ENCODE peak calls at places on chromosomes 5 and 9, in ten cellular contexts. One of them, this sample, is unnamed.

GRCh38 chr5:68182094-68182493 is 33.5 kb upstream of the PIK3R1 start:
- DNase-seq in esophagus squamous epithelium: no peak
- DNase-seq in spleen: no peak
- DNase-seq in HCT116: no peak
- DNase-seq in suprapubic skin: no peak
- DNase-seq in transverse colon: no peak
- DNase-seq in breast epithelium: no peak
- DNase-seq in right lobe of liver: no peak
- DNase-seq in sigmoid colon: no peak
- DNase-seq in IMR-90: no peak
- DNase-seq in this sample: no peak

GRCh38 chr5:53355316-53355715 is 125.1 kb upstream of the FST start:
- DNase-seq in spleen: no peak
- DNase-seq in right lobe of liver: no peak
- DNase-seq in suprapubic skin: no peak
- DNase-seq in HCT116: no peak
- DNase-seq in transverse colon: no peak
- DNase-seq in esophagus squamous epithelium: no peak
- DNase-seq in breast epithelium: no peak
- DNase-seq in IMR-90: peak
- DNase-seq in sigmoid colon: no peak
- DNase-seq in this sample: no peak

GRCh38 chr9:131651599-131651998 is 88.3 kb downstream of the RAPGEF1 start:
- DNase-seq in right lobe of liver: no peak
- DNase-seq in IMR-90: peak
- DNase-seq in esophagus squamous epithelium: no peak
- DNase-seq in spleen: no peak
- DNase-seq in suprapubic skin: no peak
- DNase-seq in breast epithelium: no peak
- DNase-seq in HCT116: no peak
- DNase-seq in sigmoid colon: no peak
- DNase-seq in transverse colon: no peak
- DNase-seq in this sample: no peak

GRCh38 chr9:37331871-37332270 is 90.6 kb upstream of the GRHPR start:
- DNase-seq in spleen: no peak
- DNase-seq in HCT116: no peak
- DNase-seq in transverse colon: no peak
- DNase-seq in right lobe of liver: no peak
- DNase-seq in esophagus squamous epithelium: no peak
- DNase-seq in sigmoid colon: no peak
- DNase-seq in breast epithelium: no peak
- DNase-seq in suprapubic skin: no peak
- DNase-seq in IMR-90: no peak
- DNase-seq in this sample: no peak

GRCh38 chr9:127637322-127637847 is 25.3 kb downstream of the STXBP1 start:
- DNase-seq in suprapubic skin: no peak
- DNase-seq in breast epithelium: no peak
- DNase-seq in sigmoid colon: no peak
- DNase-seq in IMR-90: peak
- DNase-seq in right lobe of liver: no peak
- DNase-seq in HCT116: no peak
- DNase-seq in transverse colon: peak
- DNase-seq in spleen: no peak
- DNase-seq in esophagus squamous epithelium: no peak
- DNase-seq in this sample: no peak

GRCh38 chr5:150022163-150022540 is 21.6 kb downstream of the HMGXB3 start:
- DNase-seq in transverse colon: no peak
- DNase-seq in IMR-90: peak
- DNase-seq in breast epithelium: no peak
- DNase-seq in sigmoid colon: no peak
- DNase-seq in esophagus squamous epithelium: no peak
- DNase-seq in right lobe of liver: no peak
- DNase-seq in suprapubic skin: no peak
- DNase-seq in spleen: no peak
- DNase-seq in HCT116: peak
- DNase-seq in this sample: no peak

GRCh38 chr5:141155540-141156374 is 5.9 kb downstream of the PCDHB6 start:
- DNase-seq in HCT116: no peak
- DNase-seq in transverse colon: no peak
- DNase-seq in right lobe of liver: no peak
- DNase-seq in spleen: no peak
- DNase-seq in suprapubic skin: no peak
- DNase-seq in esophagus squamous epithelium: no peak
- DNase-seq in sigmoid colon: no peak
- DNase-seq in breast epithelium: no peak
- DNase-seq in IMR-90: no peak
- DNase-seq in this sample: no peak

GRCh38 chr9:98709968-98710965 is 1.5 kb upstream of the GABBR2 start:
- DNase-seq in sigmoid colon: no peak
- DNase-seq in breast epithelium: no peak
- DNase-seq in IMR-90: peak
- DNase-seq in suprapubic skin: no peak
- DNase-seq in transverse colon: no peak
- DNase-seq in right lobe of liver: no peak
- DNase-seq in HCT116: no peak
- DNase-seq in esophagus squamous epithelium: no peak
- DNase-seq in spleen: no peak
- DNase-seq in this sample: no peak

DNA sequence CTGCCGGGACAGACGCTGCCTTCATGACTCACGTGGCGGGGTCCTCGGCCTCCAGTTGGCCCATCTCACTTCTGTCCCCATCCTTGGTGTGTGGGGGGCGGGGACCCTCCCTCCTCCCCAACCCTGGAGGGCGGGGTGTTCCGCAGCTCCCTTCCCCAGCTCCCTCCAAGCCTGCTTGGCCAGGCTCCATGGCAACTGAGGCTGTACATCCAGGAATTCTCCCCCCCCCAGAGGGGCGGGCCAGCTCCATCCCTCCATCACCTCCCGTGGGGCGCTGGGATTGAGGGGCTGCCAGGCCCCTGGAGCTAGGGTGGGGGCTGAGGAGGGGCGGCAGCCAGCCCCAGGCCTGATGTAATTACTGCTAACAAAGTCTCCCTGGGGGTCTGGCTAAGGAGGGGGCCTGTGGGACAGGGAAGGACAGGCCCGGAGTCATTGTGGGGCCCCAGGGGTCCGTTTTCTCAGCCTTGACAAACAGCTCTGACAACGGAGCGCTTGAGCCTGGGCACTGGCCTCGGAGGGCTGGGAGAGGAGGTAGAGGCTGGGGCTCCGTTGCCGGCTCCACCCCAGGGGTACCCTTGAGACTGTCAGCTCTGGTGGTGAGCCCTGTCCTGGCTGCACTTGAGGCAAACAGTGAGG is 8.0 kb downstream of the DIPK1B start:
- DNase-seq in right lobe of liver: no peak
- DNase-seq in esophagus squamous epithelium: no peak
- DNase-seq in HCT116: no peak
- DNase-seq in IMR-90: no peak
- DNase-seq in spleen: no peak
- DNase-seq in transverse colon: no peak
- DNase-seq in sigmoid colon: peak
- DNase-seq in breast epithelium: no peak
- DNase-seq in suprapubic skin: no peak
- DNase-seq in this sample: no peak
- TF ChIP-seq POLR2A in right lobe of liver: no peak
- TF ChIP-seq POLR2A in esophagus squamous epithelium: no peak
- TF ChIP-seq POLR2A in HCT116: no peak
- TF ChIP-seq POLR2A in IMR-90: no peak
- TF ChIP-seq POLR2A in spleen: no peak
- TF ChIP-seq POLR2A in transverse colon: no peak
- TF ChIP-seq POLR2A in sigmoid colon: no peak
- TF ChIP-seq POLR2A in breast epithelium: no peak
- TF ChIP-seq POLR2A in suprapubic skin: no peak
- TF ChIP-seq POLR2A in this sample: no peak

GRCh38 chr5:176646049-176646706 is 1.1 kb upstream of the TSPAN17 start:
- DNase-seq in IMR-90: no peak
- DNase-seq in spleen: peak
- DNase-seq in transverse colon: no peak
- DNase-seq in right lobe of liver: no peak
- DNase-seq in esophagus squamous epithelium: no peak
- DNase-seq in sigmoid colon: no peak
- DNase-seq in HCT116: no peak
- DNase-seq in breast epithelium: no peak
- DNase-seq in suprapubic skin: no peak
- DNase-seq in this sample: no peak

GRCh38 chr5:176647870-176648466 is 684 bp downstream of the TSPAN17 start:
- DNase-seq in esophagus squamous epithelium: no peak
- DNase-seq in suprapubic skin: no peak
- DNase-seq in HCT116: no peak
- DNase-seq in transverse colon: peak
- DNase-seq in spleen: peak
- DNase-seq in IMR-90: no peak
- DNase-seq in right lobe of liver: peak
- DNase-seq in breast epithelium: peak
- DNase-seq in sigmoid colon: peak
- DNase-seq in this sample: peak

GRCh38 chr5:176646707-176647029 is 616 bp upstream of the TSPAN17 start:
- DNase-seq in IMR-90: no peak
- DNase-seq in suprapubic skin: no peak
- DNase-seq in esophagus squamous epithelium: no peak
- DNase-seq in spleen: peak
- DNase-seq in transverse colon: no peak
- DNase-seq in right lobe of liver: no peak
- DNase-seq in breast epithelium: no peak
- DNase-seq in HCT116: no peak
- DNase-seq in sigmoid colon: no peak
- DNase-seq in this sample: no peak

GRCh38 chr5:176648467-176649194 is 1.3 kb downstream of the TSPAN17 start:
- DNase-seq in esophagus squamous epithelium: no peak
- DNase-seq in spleen: peak
- DNase-seq in right lobe of liver: no peak
- DNase-seq in IMR-90: no peak
- DNase-seq in transverse colon: no peak
- DNase-seq in sigmoid colon: no peak
- DNase-seq in HCT116: no peak
- DNase-seq in breast epithelium: no peak
- DNase-seq in suprapubic skin: no peak
- DNase-seq in this sample: no peak

DNA sequence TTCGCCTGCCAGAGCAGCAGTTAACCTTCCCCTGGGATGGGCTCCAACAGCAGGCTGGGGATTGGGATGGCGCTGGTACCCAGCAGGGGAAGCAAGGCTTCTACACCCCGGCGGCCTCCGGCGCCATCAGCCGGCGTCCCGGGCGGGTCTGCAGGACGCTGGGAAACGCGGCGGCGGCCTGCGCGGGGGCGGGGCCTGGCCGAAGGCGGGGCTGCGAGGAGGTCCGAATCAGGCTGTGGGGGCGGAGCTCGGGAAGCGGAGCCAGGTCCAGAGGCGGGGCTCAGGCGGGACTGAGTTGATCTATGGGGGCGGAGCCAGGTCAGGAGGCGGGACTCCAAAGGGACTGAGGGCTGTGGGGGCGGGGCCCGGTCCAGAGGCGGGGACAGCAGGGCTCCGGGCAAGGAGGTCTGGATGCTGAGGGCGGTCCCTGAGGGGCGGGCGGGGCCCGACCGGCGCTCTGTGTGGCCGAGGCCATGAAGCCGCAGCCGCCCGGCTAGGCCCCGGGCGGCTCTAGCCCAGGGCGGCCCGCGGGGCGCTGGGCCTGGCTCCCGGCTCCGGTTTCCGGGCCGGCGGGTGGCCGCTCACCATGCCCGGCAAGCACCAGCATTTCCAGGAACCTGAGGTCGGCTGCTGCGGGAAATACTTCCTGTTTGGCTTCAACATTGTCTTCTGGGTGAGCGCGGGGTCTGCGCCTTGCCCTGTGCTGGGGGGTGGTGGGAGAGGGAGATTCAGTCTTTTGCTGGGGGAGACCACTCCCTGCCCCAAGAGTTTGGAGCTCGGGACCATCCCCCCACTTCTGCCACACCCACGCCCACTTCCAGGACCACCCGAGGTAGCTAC is at the start of gene TSPAN17:
- DNase-seq in sigmoid colon: peak
- DNase-seq in esophagus squamous epithelium: peak
- DNase-seq in breast epithelium: peak
- DNase-seq in IMR-90: peak
- DNase-seq in HCT116: peak
- DNase-seq in spleen: peak
- DNase-seq in suprapubic skin: peak
- DNase-seq in transverse colon: peak
- DNase-seq in right lobe of liver: peak
- DNase-seq in this sample: peak
- H3K27ac ChIP-seq in sigmoid colon: peak
- H3K27ac ChIP-seq in esophagus squamous epithelium: peak
- H3K27ac ChIP-seq in breast epithelium: peak
- H3K27ac ChIP-seq in IMR-90: peak
- H3K27ac ChIP-seq in HCT116: peak
- H3K27ac ChIP-seq in spleen: peak
- H3K27ac ChIP-seq in suprapubic skin: peak
- H3K27ac ChIP-seq in transverse colon: peak
- H3K27ac ChIP-seq in right lobe of liver: peak
- H3K27ac ChIP-seq in this sample: peak

GRCh38 chr9:111897831-111898144 is 1.2 kb downstream of the UGCG start:
- DNase-seq in esophagus squamous epithelium: no peak
- DNase-seq in transverse colon: peak
- DNase-seq in right lobe of liver: no peak
- DNase-seq in suprapubic skin: no peak
- DNase-seq in sigmoid colon: no peak
- DNase-seq in HCT116: peak
- DNase-seq in spleen: no peak
- DNase-seq in IMR-90: no peak
- DNase-seq in breast epithelium: no peak
- DNase-seq in this sample: no peak

GRCh38 chr9:111896942-111897830 is 572 bp downstream of the UGCG start:
- DNase-seq in sigmoid colon: peak
- DNase-seq in IMR-90: no peak
- DNase-seq in spleen: peak
- DNase-seq in right lobe of liver: peak
- DNase-seq in esophagus squamous epithelium: no peak
- DNase-seq in suprapubic skin: peak
- DNase-seq in HCT116: no peak
- DNase-seq in breast epithelium: peak
- DNase-seq in transverse colon: peak
- DNase-seq in this sample: no peak

GRCh38 chr9:111900081-111900805 is 3.6 kb downstream of the UGCG start:
- DNase-seq in suprapubic skin: no peak
- DNase-seq in sigmoid colon: no peak
- DNase-seq in IMR-90: no peak
- DNase-seq in HCT116: no peak
- DNase-seq in breast epithelium: no peak
- DNase-seq in spleen: no peak
- DNase-seq in right lobe of liver: no peak
- DNase-seq in transverse colon: no peak
- DNase-seq in esophagus squamous epithelium: no peak
- DNase-seq in this sample: no peak

GRCh38 chr9:111898331-111899096 is 1.9 kb downstream of the UGCG start:
- DNase-seq in transverse colon: no peak
- DNase-seq in suprapubic skin: no peak
- DNase-seq in HCT116: no peak
- DNase-seq in spleen: no peak
- DNase-seq in IMR-90: no peak
- DNase-seq in right lobe of liver: no peak
- DNase-seq in esophagus squamous epithelium: no peak
- DNase-seq in sigmoid colon: no peak
- DNase-seq in breast epithelium: no peak
- DNase-seq in this sample: no peak

DNA sequence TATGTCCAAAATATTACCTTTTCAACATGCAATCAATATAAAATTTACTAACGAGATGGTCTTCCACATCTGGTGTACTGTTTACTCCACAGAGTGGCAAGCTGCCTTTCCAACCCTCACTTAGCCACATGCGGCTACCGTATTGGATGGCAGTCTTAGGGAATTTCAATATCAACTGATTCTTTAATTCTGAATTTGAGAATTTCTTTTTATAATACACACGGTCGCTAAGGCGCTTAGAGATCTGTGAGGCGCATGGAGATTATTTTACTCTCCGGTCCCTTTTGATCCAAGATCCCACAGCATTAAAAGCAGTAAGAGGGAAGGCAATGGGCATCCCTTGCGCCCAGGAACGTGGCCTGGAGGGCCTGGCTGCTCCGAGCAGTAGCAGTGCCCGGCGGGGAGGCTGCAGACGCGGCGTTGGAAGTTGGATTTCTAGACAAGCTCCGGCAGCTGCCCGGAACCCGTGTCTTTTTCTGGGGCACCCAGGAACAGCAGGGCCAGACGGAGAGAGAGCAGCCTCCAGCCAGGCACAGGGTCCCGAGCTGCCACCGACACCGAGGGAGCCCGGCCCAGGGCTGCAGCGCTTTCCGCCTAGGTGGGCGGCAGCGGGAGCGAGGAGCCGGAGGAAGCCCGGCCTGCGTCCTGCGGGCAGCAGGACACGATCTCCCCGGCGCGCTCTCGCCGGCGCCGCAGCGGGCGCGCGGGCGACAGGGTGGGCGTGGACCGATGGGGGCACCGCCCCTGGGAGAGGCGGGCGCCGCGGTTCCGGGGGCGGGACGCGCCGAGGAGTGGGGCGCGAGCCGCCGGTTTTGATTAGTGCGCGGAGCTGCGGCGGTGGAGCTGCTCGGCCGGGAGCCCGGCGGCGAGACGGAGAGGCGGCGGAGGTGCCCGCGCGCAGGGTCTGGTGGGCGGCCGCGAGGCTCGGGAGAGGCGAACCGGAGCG is at the start of gene UGCG:
- DNase-seq in transverse colon: peak
- DNase-seq in spleen: peak
- DNase-seq in sigmoid colon: peak
- DNase-seq in esophagus squamous epithelium: peak
- DNase-seq in right lobe of liver: peak
- DNase-seq in HCT116: peak
- DNase-seq in breast epithelium: peak
- DNase-seq in IMR-90: peak
- DNase-seq in suprapubic skin: peak
- DNase-seq in this sample: peak
- TF ChIP-seq POLR2A in transverse colon: peak
- TF ChIP-seq POLR2A in spleen: peak
- TF ChIP-seq POLR2A in sigmoid colon: peak
- TF ChIP-seq POLR2A in esophagus squamous epithelium: peak
- TF ChIP-seq POLR2A in right lobe of liver: peak
- TF ChIP-seq POLR2A in HCT116: peak
- TF ChIP-seq POLR2A in breast epithelium: peak
- TF ChIP-seq POLR2A in IMR-90: peak
- TF ChIP-seq POLR2A in suprapubic skin: peak
- TF ChIP-seq POLR2A in this sample: peak

GRCh38 chr9:73143606-73144328 is 7.9 kb upstream of the ANXA1 start:
- DNase-seq in transverse colon: no peak
- DNase-seq in right lobe of liver: no peak
- DNase-seq in breast epithelium: no peak
- DNase-seq in esophagus squamous epithelium: no peak
- DNase-seq in spleen: no peak
- DNase-seq in suprapubic skin: no peak
- DNase-seq in HCT116: peak
- DNase-seq in IMR-90: peak
- DNase-seq in sigmoid colon: no peak
- DNase-seq in this sample: no peak
- H3K27ac ChIP-seq in transverse colon: peak
- H3K27ac ChIP-seq in right lobe of liver: no peak
- H3K27ac ChIP-seq in breast epithelium: peak
- H3K27ac ChIP-seq in esophagus squamous epithelium: no peak
- H3K27ac ChIP-seq in spleen: peak
- H3K27ac ChIP-seq in suprapubic skin: no peak
- H3K27ac ChIP-seq in HCT116: peak
- H3K27ac ChIP-seq in IMR-90: peak
- H3K27ac ChIP-seq in sigmoid colon: peak
- H3K27ac ChIP-seq in this sample: peak

This sample was measured in stomach.